ENCODE peak calls at places on chromosomes 16 and 17, in four cellular contexts. D is K562, L is SK-N-SH, F is HepG2. C is an unnamed sample.

GRCh38 chr17:72079700-72080099 is 41.1 kb upstream of the SOX9 start:
- DNase-seq in D (no peak), L (no peak), F (no peak), C (no peak)

GRCh38 chr17:9696279-9697044 is 51.1 kb downstream of the USP43 start:
- DNase-seq in D (no peak), L (no peak), F (no peak), C (no peak)

GRCh38 chr16:72099377-72099818 is 5.8 kb downstream of the DHX38 start:
- DNase-seq in D (peak; percentile 65), L (peak; percentile 78), F (peak; percentile 81), C (peak; percentile 40)

GRCh38 chr17:6551356-6551755 is 5.0 kb downstream of the PITPNM3 start:
- DNase-seq in D (no peak), L (no peak), F (no peak), C (no peak)

GRCh38 chr16:57748596-57748995 is 13.0 kb downstream of the KATNB1 start:
- DNase-seq in D (no peak), L (no peak), F (no peak), C (no peak)

GRCh38 chr16:22628994-22629393 is 118.3 kb downstream of the NPIPB5 start:
- DNase-seq in D (no peak), L (no peak), F (no peak), C (no peak)

GRCh38 chr16:21989141-21989540 is 11.8 kb downstream of the PDZD9 start:
- DNase-seq in D (no peak), L (no peak), F (no peak), C (no peak)

GRCh38 chr17:8828517-8828875 is 29.3 kb upstream of the MFSD6L start:
- DNase-seq in D (no peak), L (no peak), F (no peak), C (no peak)

GRCh38 chr17:81601525-81602120 is 35.3 kb downstream of the NPLOC4 start:
- DNase-seq in D (peak; percentile 62), L (peak; percentile 87), F (peak; percentile 62), C (peak; percentile 49)

GRCh38 chr17:77145209-77145608 is 4.4 kb downstream of the SEC14L1 start:
- DNase-seq in D (no peak), L (no peak), F (no peak), C (no peak)

GRCh38 chr16:75024182-75024581 is 25.4 kb downstream of the ZNRF1 start:
- DNase-seq in D (no peak), L (no peak), F (no peak), C (no peak)

GRCh38 chr16:86865866-86866675 is 287.7 kb downstream of the FOXL1 start:
- DNase-seq in D (no peak), L (no peak), F (no peak), C (no peak)

GRCh38 chr17:8948462-8948861 is 17.0 kb downstream of the PIK3R5 start:
- DNase-seq in D (no peak), L (no peak), F (no peak), C (no peak)

GRCh38 chr16:3266873-3267537 is 10.6 kb upstream of the MEFV start:
- DNase-seq in D (peak; percentile 34), L (peak; percentile 67), F (peak; percentile 58), C (peak; percentile 29)

GRCh38 chr17:62968445-62968923 is 2.4 kb downstream of the TANC2 start:
- DNase-seq in D (peak; percentile 80), L (peak; percentile 87), F (peak; percentile 83), C (peak; percentile 83)

GRCh38 chr16:82157836-82158235 is 12.2 kb downstream of the MPHOSPH6 start:
- DNase-seq in D (no peak), L (no peak), F (no peak), C (no peak)

GRCh38 chr17:33015716-33016346 is 24.2 kb downstream of the SPACA3 start:
- DNase-seq in D (no peak), L (no peak), F (no peak), C (no peak)

GRCh38 chr16:75647138-75647491 is 350 bp downstream of the KARS1 start:
- DNase-seq in D (no peak), L (no peak), F (no peak), C (no peak)

GRCh38 chr17:48809182-48809581 is 7.8 kb downstream of the TTLL6 start:
- DNase-seq in D (no peak), L (no peak), F (no peak), C (no peak)

GRCh38 chr17:73141411-73141810 is 23.4 kb upstream of the SSTR2 start:
- DNase-seq in D (no peak), L (no peak), F (no peak), C (no peak)

GRCh38 chr16:49466881-49467280 is 93.3 kb downstream of the C16orf78 start:
- DNase-seq in D (no peak), L (no peak), F (no peak), C (no peak)

GRCh38 chr17:5203908-5204294 is 12.2 kb upstream of the ZNF594 start:
- DNase-seq in D (no peak), L (no peak), F (no peak), C (no peak)

GRCh38 chr16:85610059-85610445 is 3.1 kb upstream of the GSE1 start:
- DNase-seq in D (no peak), L (no peak), F (no peak), C (no peak)

DNA sequence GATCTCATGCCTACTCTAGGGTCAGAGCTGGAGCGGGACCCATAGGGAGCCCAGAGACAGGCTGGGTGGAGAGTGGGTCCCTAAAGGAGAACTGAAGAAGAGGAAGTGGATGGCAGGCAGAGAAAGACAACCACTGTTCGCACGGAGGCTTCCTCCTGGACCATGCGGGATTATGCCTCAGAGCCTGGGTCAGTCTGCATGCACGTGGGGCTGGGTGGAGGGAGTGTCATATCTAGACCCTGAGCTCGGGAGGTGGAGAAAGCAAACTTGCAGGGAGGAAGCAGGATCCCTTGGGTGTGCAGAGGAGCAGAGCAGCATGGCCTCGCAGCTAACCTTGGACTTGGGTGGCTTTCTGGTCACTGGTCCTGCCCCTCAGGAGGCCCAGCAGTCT is 344.3 kb downstream of the CPPED1 start:
- DNase-seq in D (no peak), L (no peak), F (no peak), C (no peak)
- TF ChIP-seq ELF1 in D (no peak), L (no peak), F (no peak), C (no peak)

DNA sequence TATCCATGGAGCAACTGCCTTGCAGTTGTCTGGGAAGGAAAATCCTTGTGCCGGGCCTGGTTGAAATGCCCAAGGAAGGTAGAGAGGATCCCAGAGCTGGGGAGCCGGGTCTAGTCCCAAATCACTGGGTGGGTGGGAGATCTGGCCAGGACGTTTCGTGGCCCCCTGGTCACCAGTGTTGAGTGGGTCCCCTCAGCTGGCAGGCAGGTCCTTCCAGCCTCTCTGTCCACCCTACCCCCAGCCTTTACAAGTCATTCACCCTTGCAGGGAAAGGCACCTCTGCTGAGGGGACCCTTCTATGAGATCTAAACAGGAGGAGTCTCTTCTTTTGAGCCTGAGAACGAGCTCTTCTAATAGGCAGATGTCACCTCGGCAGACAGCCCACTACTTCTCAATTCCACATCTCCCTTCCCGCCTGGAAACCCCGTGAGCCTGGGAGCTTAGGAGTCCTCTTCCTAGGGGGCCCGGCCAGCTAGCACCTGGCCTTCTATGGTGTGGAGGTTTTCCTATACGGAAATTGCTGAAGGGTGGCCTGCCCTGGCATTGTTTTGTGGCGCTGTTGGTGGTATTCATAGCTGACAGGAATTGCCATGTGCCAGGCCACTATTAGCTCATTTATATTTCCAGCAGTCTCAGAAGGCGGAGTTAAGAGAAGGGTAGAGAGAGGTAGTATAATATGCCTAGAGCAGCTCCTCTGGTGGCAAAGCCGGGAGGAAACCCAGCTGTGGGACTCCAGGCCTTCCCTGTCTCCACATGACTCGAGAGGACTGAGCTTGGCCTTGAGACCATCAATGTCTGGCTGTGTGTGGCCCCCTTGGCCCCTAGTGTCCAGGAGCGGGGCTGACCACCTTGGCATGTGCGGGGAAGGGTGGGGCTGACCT is 13.3 kb downstream of the MPRIP start:
- DNase-seq in D (no peak), L (no peak), F (no peak), C (no peak)
- TF ChIP-seq ELF1 in D (no peak), L (no peak), F (no peak), C (no peak)

GRCh38 chr17:38511126-38512108 is 83.2 kb downstream of the ARHGAP23 start:
- DNase-seq in D (no peak), L (no peak), F (no peak), C (no peak)
- TF ChIP-seq ELF1 in D (no peak), L (no peak), F (no peak), C (no peak)

DNA sequence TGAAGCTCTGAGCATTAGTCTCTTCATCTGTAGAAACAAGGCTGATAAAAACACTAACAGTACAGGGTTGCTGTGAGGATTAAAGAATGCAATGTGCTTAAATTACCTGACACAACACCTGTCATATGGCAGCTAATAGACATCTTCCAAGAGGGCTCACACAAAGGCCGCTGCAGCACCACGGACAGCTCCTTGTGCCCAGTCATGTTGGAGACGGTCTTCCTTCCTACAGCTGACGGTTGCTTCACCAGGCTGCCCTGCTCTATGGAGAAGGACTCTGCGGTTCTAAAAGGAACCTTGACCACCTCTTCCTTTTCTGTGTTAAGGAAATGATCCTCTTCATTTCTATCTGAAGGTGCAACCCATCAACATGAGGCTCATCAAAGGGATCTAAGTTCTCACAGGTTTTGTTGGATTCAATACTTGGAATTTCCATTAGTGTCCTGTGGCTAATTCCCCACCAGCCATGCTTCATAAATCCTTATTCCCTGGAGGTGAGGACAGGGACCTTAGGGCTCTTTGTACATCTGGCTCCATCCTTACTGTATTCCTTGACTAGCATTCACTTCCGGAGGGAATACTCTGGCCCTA is 138.9 kb upstream of the CES5A start:
- DNase-seq in D (peak; percentile 47), L (no peak), F (peak; percentile 45), C (peak; percentile 4)
- TF ChIP-seq ELF1 in D (no peak), L (no peak), F (no peak), C (no peak)

GRCh38 chr17:2238432-2239169 is 65.0 kb downstream of the SMG6 start:
- DNase-seq in D (no peak), L (no peak), F (no peak), C (no peak)

GRCh38 chr17:2239170-2239551 is 64.4 kb downstream of the SMG6 start:
- DNase-seq in D (no peak), L (no peak), F (no peak), C (no peak)

GRCh38 chr17:2239882-2240430 is 63.6 kb downstream of the SMG6 start:
- DNase-seq in D (peak; percentile 20), L (no peak), F (no peak), C (no peak)

GRCh38 chr17:2241823-2242222 is 61.8 kb downstream of the SMG6 start:
- DNase-seq in D (no peak), L (no peak), F (no peak), C (no peak)

GRCh38 chr17:2240541-2240940 is 63.0 kb downstream of the SMG6 start:
- DNase-seq in D (no peak), L (no peak), F (no peak), C (no peak)
- TF ChIP-seq ELF1 in D (no peak), L (no peak), F (no peak), C (no peak)